ENCODE peak calls at places on chromosome 22, in four cellular contexts. V is stomach; D is HFF-Myc; H is CD8-positive, alpha-beta T cell. J is an unnamed sample.

GRCh38 chr22:36757608-36758220 is 18.2 kb downstream of the IFT27 start:
- DNase-seq in D (no peak), H (peak), V (peak), J (peak)

GRCh38 chr22:47389201-47389600 is 626.8 kb downstream of the TBC1D22A start:
- DNase-seq in H (no peak), V (no peak), D (no peak), J (no peak)

GRCh38 chr22:19179472-19180048 is 1.0 kb upstream of the SLC25A1 start:
- DNase-seq in V (peak), D (no peak), H (peak), J (peak)

GRCh38 chr22:44928064-44928463 is 81.7 kb downstream of the PHF21B start:
- DNase-seq in D (no peak), H (no peak), V (no peak), J (no peak)

GRCh38 chr22:27873476-27873875 is 45.6 kb downstream of the PITPNB start:
- DNase-seq in V (no peak), H (no peak), D (no peak), J (peak)

GRCh38 chr22:38871360-38872171 is 450 bp downstream of the CBX6 start:
- DNase-seq in D (no peak), H (peak), V (peak), J (no peak)

GRCh38 chr22:21815958-21816357 is 51.5 kb downstream of the MAPK1 start:
- DNase-seq in V (no peak), D (no peak), H (no peak), J (no peak)

GRCh38 chr22:47259049-47259448 is 496.6 kb downstream of the TBC1D22A start:
- DNase-seq in H (no peak), V (no peak), D (no peak), J (no peak)

GRCh38 chr22:23242473-23243001 is 62.2 kb downstream of the BCR start:
- DNase-seq in H (no peak), D (no peak), V (no peak), J (no peak)

GRCh38 chr22:31227186-31227585 is 15.1 kb downstream of the LIMK2 start:
- DNase-seq in V (no peak), H (no peak), D (no peak), J (no peak)

GRCh38 chr22:38051261-38051660 is 5.9 kb upstream of the PICK1 start:
- DNase-seq in V (no peak), H (no peak), D (no peak), J (no peak)

GRCh38 chr22:29245626-29246385 is 22.0 kb downstream of the RHBDD3 start:
- DNase-seq in D (no peak), V (peak), H (peak), J (peak)

GRCh38 chr22:17083811-17084540 is 824 bp upstream of the IL17RA start:
- DNase-seq in H (no peak), V (no peak), D (no peak), J (no peak)

GRCh38 chr22:19986410-19987341 is 29.9 kb downstream of the ARVCF start:
- DNase-seq in D (no peak), H (peak), V (peak), J (peak)

GRCh38 chr22:30047364-30047738 is 32.9 kb upstream of the HORMAD2 start:
- DNase-seq in D (no peak), H (no peak), V (no peak), J (peak)

GRCh38 chr22:17777005-17777716 is 2.9 kb upstream of the BID start:
- DNase-seq in H (peak), V (peak), D (no peak), J (no peak)

GRCh38 chr22:20951932-20952380 is 15.1 kb upstream of the AIFM3 start:
- DNase-seq in D (no peak), H (no peak), V (no peak), J (no peak)

GRCh38 chr22:35918466-35918865 is 110.2 kb downstream of the RBFOX2 start:
- DNase-seq in V (no peak), D (no peak), H (no peak), J (peak)

GRCh38 chr22:22061085-22062077 is 78.8 kb upstream of the TOP3B start:
- DNase-seq in H (no peak), V (no peak), D (no peak), J (peak)

GRCh38 chr22:42270178-42270511 is 308 bp downstream of the TCF20 start:
- DNase-seq in V (no peak), H (peak), D (no peak), J (no peak)

GRCh38 chr22:32644252-32645100 is 157.0 kb upstream of the TIMP3 start:
- DNase-seq in D (no peak), H (peak), V (peak), J (peak)

GRCh38 chr22:47391169-47392053 is 629.0 kb downstream of the TBC1D22A start:
- DNase-seq in D (no peak), H (no peak), V (no peak), J (no peak)

GRCh38 chr22:35754761-35755160 is 37.1 kb downstream of the APOL5 start:
- DNase-seq in V (no peak), H (no peak), D (no peak), J (no peak)

GRCh38 chr22:29308148-29308790 is 1.8 kb downstream of the GAS2L1 start:
- DNase-seq in V (no peak), H (no peak), D (no peak), J (no peak)

GRCh38 chr22:37431811-37432707 is 4.8 kb upstream of the ELFN2 start:
- DNase-seq in D (peak), H (no peak), V (no peak), J (peak)

GRCh38 chr22:21961886-21962654 is 9.4 kb upstream of the PPM1F start:
- DNase-seq in V (peak), D (no peak), H (no peak), J (peak)

GRCh38 chr22:47495102-47495501 is 732.7 kb downstream of the TBC1D22A start:
- DNase-seq in H (no peak), D (no peak), V (no peak), J (no peak)

GRCh38 chr22:36659762-36660509 is 43.6 kb downstream of the CACNG2 start:
- DNase-seq in H (peak), V (peak), D (peak), J (peak)

GRCh38 chr22:23175817-23176644 is 4.3 kb upstream of the BCR start:
- DNase-seq in H (no peak), V (no peak), D (no peak), J (no peak)

GRCh38 chr22:41664490-41664889 is 24.2 kb downstream of the SNU13 start:
- DNase-seq in H (no peak), V (no peak), D (no peak), J (no peak)

GRCh38 chr22:42277988-42278776 is 7.7 kb upstream of the TCF20 start:
- DNase-seq in D (no peak), V (no peak), H (no peak), J (no peak)

GRCh38 chr22:37806409-37807338 is 1.1 kb upstream of the GCAT start:
- DNase-seq in V (peak), H (no peak), D (no peak), J (peak)

GRCh38 chr22:36816338-36816634 is 549 bp downstream of the PVALB start:
- DNase-seq in H (no peak), D (no peak), V (no peak), J (no peak)

GRCh38 chr22:44971651-44972362 is 38.0 kb downstream of the PHF21B start:
- DNase-seq in H (no peak), V (no peak), D (no peak), J (no peak)

GRCh38 chr22:17540481-17540880 is 22.8 kb upstream of the SLC25A18 start:
- DNase-seq in D (no peak), V (no peak), H (no peak), J (no peak)

GRCh38 chr22:38566726-38567504 is 3.1 kb downstream of the DMC1 start:
- DNase-seq in V (no peak), H (no peak), D (no peak), J (peak)

GRCh38 chr22:24894998-24895397 is 51.5 kb downstream of the LHFPL7 start:
- DNase-seq in D (peak), H (no peak), V (peak), J (peak)
- H3K4me3 ChIP-seq in D (no peak), H (no peak), V (no peak), J (peak)

GRCh38 chr22:26401726-26402125 is 27.3 kb upstream of the ASPHD2 start:
- DNase-seq in H (no peak), V (no peak), D (no peak), J (no peak)

GRCh38 chr22:26394787-26395186 is 34.3 kb upstream of the ASPHD2 start:
- DNase-seq in V (no peak), H (no peak), D (no peak), J (no peak)

GRCh38 chr22:26395926-26396325 is 33.1 kb upstream of the ASPHD2 start:
- DNase-seq in D (no peak), V (no peak), H (no peak), J (no peak)

GRCh38 chr22:26399288-26399687 is 29.8 kb upstream of the ASPHD2 start:
- DNase-seq in V (no peak), H (no peak), D (no peak), J (peak)

GRCh38 chr22:26398741-26399153 is 30.3 kb upstream of the ASPHD2 start:
- DNase-seq in H (peak), D (peak), V (peak), J (peak)
- TF ChIP-seq CTCF in H (peak), D (peak), V (no peak), J (peak)

DNA sequence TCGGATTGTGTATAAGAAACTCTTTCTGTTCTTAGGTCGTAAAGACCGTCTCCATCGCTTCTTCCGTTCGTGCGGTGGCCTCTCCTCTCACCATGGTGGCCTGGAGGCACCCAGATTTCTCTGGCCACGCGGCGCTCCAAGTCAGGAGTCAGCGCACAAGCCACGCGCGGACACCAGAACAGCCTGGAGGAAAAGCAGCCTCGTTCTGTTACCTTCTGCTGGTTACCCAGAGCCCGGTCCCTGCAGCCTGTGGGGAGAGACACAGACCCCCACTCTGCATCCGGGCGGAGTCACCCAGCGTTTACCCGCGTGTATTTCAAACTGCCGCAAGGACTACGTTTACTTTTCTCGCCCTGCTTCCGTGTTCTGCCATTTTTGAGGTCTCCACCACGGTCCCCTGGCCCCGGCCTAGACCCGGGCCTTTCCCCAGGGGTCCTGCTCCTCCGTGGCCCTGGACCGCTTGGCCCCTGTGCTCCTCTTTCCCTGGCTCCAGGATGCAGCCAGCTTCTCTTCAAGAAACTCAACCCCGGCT is 776.1 kb downstream of the BRD1 start:
- DNase-seq in V (no peak), H (no peak), D (no peak), J (no peak)
- H3K4me3 ChIP-seq in V (peak), H (peak), D (no peak), J (no peak)

DNA sequence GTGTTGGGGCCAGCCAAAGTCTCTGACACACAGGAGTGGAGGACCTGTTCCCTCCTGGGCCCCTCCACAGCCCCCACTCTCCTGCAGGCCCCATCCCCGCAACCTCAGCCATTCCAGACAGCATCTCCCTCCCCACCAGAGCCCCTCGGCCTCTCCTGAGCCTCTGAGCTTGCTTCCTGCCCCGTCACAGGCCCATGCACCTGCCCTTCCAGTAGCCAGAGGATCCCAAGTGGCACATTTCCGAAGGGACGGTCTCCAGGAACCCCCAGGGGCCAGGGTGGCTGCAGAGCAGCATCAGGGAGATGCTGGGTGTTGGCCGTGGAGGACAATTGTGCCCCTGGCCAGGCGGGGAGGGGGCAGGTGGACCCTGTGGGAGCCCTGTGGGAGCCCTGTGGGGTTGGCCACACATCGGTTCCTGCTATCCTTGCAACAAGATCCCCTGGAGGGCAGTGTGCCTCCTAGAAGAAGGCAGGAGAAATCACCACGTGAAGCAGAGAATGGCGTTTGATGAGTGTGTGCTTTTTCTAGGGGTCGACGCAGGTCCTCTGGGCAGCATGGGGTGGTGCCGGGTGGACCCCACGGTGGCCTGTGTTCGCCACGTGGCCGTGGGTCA is 45.3 kb upstream of the PPARA start:
- DNase-seq in D (no peak), H (no peak), V (no peak), J (no peak)
- TF ChIP-seq CTCF in D (no peak), H (no peak), V (no peak), J (no peak)

GRCh38 chr22:26106412-26106811 is 62.9 kb upstream of the SEZ6L start:
- DNase-seq in H (no peak), V (no peak), D (no peak), J (no peak)
- H3K4me3 ChIP-seq in H (no peak), V (no peak), D (no peak), J (no peak)

DNA sequence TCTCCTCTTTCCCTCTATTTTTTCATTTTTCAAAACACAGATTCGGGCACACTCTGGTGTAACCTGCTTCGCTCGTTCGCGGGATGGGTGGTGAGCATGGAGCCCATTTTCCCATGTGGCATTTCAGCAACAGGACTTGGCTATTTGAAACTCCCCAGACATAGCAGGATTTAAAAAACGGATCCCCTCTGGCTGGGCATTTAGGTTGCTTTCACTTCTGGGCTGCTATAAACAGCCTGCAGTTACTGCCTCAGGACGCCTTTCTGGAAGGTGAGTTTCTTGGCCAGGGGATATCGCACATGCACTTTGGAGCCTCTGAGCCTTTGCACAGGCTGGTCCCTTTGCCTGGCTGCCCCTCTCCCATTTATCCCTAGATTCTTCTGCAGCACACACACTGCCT is 2.8 kb upstream of the MPPED1 start:
- DNase-seq in H (no peak), D (no peak), V (no peak), J (no peak)
- TF ChIP-seq CTCF in H (no peak), D (no peak), V (no peak), J (no peak)

GRCh38 chr22:39927544-39927943 is 26.7 kb downstream of the GRAP2 start:
- DNase-seq in V (no peak), H (no peak), D (no peak), J (no peak)
- H3K4me3 ChIP-seq in V (no peak), H (peak), D (no peak), J (no peak)

J was measured in fibroblast of the aortic adventitia.